ENCODE peak calls at places on chromosomes 16 and 17, in seven cellular contexts. O, Z, C, M, S, T and D are unnamed samples.

GRCh38 chr17:1058423-1059130 is 61.6 kb downstream of the TIMM22 start:
- DNase-seq in O (peak), T (no peak), Z (peak), M (peak), S (no peak), C (no peak), D (no peak)

GRCh38 chr16:58455750-58456149 is 44.2 kb upstream of the NDRG4 start:
- DNase-seq in C (no peak), Z (no peak), O (no peak), M (no peak), T (no peak), S (no peak), D (no peak)

GRCh38 chr17:29573871-29574731 is 5.6 kb downstream of the TP53I13 start:
- DNase-seq in Z (no peak), C (no peak), M (no peak), S (no peak), T (peak), O (no peak), D (no peak)

GRCh38 chr17:77326636-77327035 is 185.9 kb downstream of the SEC14L1 start:
- DNase-seq in O (no peak), T (no peak), Z (no peak), M (no peak), S (no peak), C (no peak), D (no peak)

GRCh38 chr17:19020016-19020415 is 15.5 kb upstream of the FAM83G start:
- DNase-seq in C (no peak), Z (no peak), T (no peak), S (no peak), M (no peak), O (no peak), D (no peak)

GRCh38 chr16:89548344-89549006 is 12.0 kb upstream of the RPL13 start:
- DNase-seq in M (no peak), T (no peak), S (no peak), C (no peak), O (no peak), Z (no peak), D (no peak)

GRCh38 chr16:23423496-23424049 is 29.4 kb downstream of the COG7 start:
- DNase-seq in S (no peak), Z (peak), C (peak), T (no peak), O (no peak), M (peak), D (peak)

GRCh38 chr17:27630607-27631408 is at the start of gene LGALS9:
- DNase-seq in T (peak), C (no peak), O (no peak), Z (no peak), M (peak), S (peak), D (no peak)

GRCh38 chr17:79749958-79750357 is 19.2 kb downstream of the ENPP7 start:
- DNase-seq in T (no peak), M (no peak), S (no peak), C (no peak), O (no peak), Z (no peak), D (no peak)

GRCh38 chr16:85648070-85648714 is 35.1 kb downstream of the GSE1 start:
- DNase-seq in O (no peak), Z (no peak), M (no peak), S (no peak), C (no peak), T (no peak), D (no peak)

GRCh38 chr17:18959071-18959844 is 7.3 kb downstream of the SLC5A10 start:
- DNase-seq in Z (no peak), S (no peak), T (no peak), M (no peak), C (no peak), O (no peak), D (no peak)

GRCh38 chr16:64311241-64311640 is 810.6 kb downstream of the CDH11 start:
- DNase-seq in C (no peak), Z (no peak), T (no peak), M (no peak), S (no peak), O (no peak), D (no peak)

GRCh38 chr16:86766700-86767099 is 188.4 kb downstream of the FOXL1 start:
- DNase-seq in O (no peak), C (no peak), S (no peak), T (no peak), M (no peak), Z (no peak), D (no peak)

GRCh38 chr16:89697161-89697615 is 4.3 kb downstream of the SPATA2L start:
- DNase-seq in O (peak), C (no peak), Z (no peak), M (no peak), T (no peak), S (no peak), D (no peak)

GRCh38 chr16:4298761-4299522 is 16.9 kb upstream of the GLIS2 start:
- DNase-seq in Z (peak), T (no peak), M (peak), S (no peak), O (no peak), C (peak), D (no peak)

GRCh38 chr16:75207831-75208230 is 870 bp upstream of the CTRB2 start:
- DNase-seq in O (no peak), M (no peak), Z (no peak), S (no peak), C (no peak), T (no peak), D (no peak)

GRCh38 chr17:29007456-29008455 is 1.9 kb upstream of the SEZ6 start:
- DNase-seq in T (no peak), Z (no peak), C (no peak), M (no peak), S (no peak), O (no peak), D (no peak)